ENCODE peak calls at places on chromosome 18, in five cellular contexts. M, R, C, N and S are unnamed samples. For H3K4me1, the result is how much of the 10 kb centered on the place peaks cover.

GRCh38 chr18:40955351-40955750 is 999.7 kb upstream of the PIK3C3 start:
- DNase-seq in M (no peak), R (no peak), C (no peak), N (no peak), S (no peak)

GRCh38 chr18:74196220-74197119 is 48.1 kb downstream of the TIMM21 start:
- DNase-seq in M (peak), R (peak), C (peak), N (no peak), S (peak)

GRCh38 chr18:56036673-56037072 is 448.7 kb upstream of the TCF4 start:
- DNase-seq in M (no peak), R (no peak), C (no peak), N (no peak), S (no peak)

GRCh38 chr18:23994361-23994902 is 20.1 kb upstream of the TTC39C start:
- DNase-seq in M (peak), R (peak), C (peak), N (no peak), S (peak)

GRCh38 chr18:12085786-12086185 is 7.9 kb upstream of the ANKRD62 start:
- DNase-seq in M (no peak), R (no peak), C (no peak), N (no peak), S (no peak)

GRCh38 chr18:22564036-22564435 is 146.3 kb upstream of the CTAGE1 start:
- DNase-seq in M (no peak), R (no peak), C (no peak), N (no peak), S (no peak)

GRCh38 chr18:33107511-33107910 is 333.0 kb downstream of the CCDC178 start:
- DNase-seq in M (no peak), R (no peak), C (no peak), N (no peak), S (no peak)

GRCh38 chr18:77087391-77088141 is 45.0 kb downstream of the MBP start:
- DNase-seq in M (no peak), R (peak), C (no peak), N (no peak), S (peak)

GRCh38 chr18:79380816-79381806 is 14.6 kb upstream of the NFATC1 start:
- DNase-seq in M (peak), R (peak), C (peak), N (no peak), S (peak)

GRCh38 chr18:58908006-58908405 is 43.3 kb downstream of the ZNF532 start:
- DNase-seq in M (no peak), R (no peak), C (no peak), N (no peak), S (no peak)

GRCh38 chr18:24031916-24032315 is 17.4 kb downstream of the TTC39C start:
- DNase-seq in M (no peak), R (no peak), C (no peak), N (no peak), S (no peak)

GRCh38 chr18:76466410-76466991 is 28.5 kb downstream of the ZNF516 start:
- DNase-seq in M (no peak), R (no peak), C (no peak), N (no peak), S (no peak)

GRCh38 chr18:13332874-13333273 is 114.3 kb downstream of the LDLRAD4 start:
- DNase-seq in M (no peak), R (no peak), C (no peak), N (no peak), S (no peak)

GRCh38 chr18:12086249-12086648 is 7.4 kb upstream of the ANKRD62 start:
- DNase-seq in M (no peak), R (no peak), C (no peak), N (no peak), S (peak)

GRCh38 chr18:35635171-35635570 is 53.6 kb downstream of the GALNT1 start:
- DNase-seq in M (peak), R (no peak), C (no peak), N (no peak), S (no peak)

GRCh38 chr18:76699923-76700322 is 122.4 kb upstream of the ZNF236 start:
- DNase-seq in M (no peak), R (no peak), C (no peak), N (no peak), S (no peak)

GRCh38 chr18:63859781-63860535 is 27.5 kb upstream of the SERPINB2 start:
- DNase-seq in M (no peak), R (no peak), C (no peak), N (no peak), S (no peak)

GRCh38 chr18:11368020-11368419 is 218.7 kb upstream of the PIEZO2 start:
- DNase-seq in M (peak), R (no peak), C (no peak), N (no peak), S (no peak)

GRCh38 chr18:45687617-45688016 is 36.4 kb upstream of the SLC14A1 start:
- DNase-seq in M (no peak), R (no peak), C (peak), N (no peak), S (no peak)

GRCh38 chr18:45688834-45689233 is 35.1 kb upstream of the SLC14A1 start:
- DNase-seq in M (no peak), R (no peak), C (peak), N (no peak), S (no peak)

GRCh38 chr18:45689386-45689785 is 34.6 kb upstream of the SLC14A1 start:
- DNase-seq in M (no peak), R (no peak), C (no peak), N (no peak), S (no peak)

GRCh38 chr18:45686892-45687611 is 36.9 kb upstream of the SLC14A1 start:
- DNase-seq in M (no peak), R (no peak), C (peak), N (no peak), S (no peak)

DNA sequence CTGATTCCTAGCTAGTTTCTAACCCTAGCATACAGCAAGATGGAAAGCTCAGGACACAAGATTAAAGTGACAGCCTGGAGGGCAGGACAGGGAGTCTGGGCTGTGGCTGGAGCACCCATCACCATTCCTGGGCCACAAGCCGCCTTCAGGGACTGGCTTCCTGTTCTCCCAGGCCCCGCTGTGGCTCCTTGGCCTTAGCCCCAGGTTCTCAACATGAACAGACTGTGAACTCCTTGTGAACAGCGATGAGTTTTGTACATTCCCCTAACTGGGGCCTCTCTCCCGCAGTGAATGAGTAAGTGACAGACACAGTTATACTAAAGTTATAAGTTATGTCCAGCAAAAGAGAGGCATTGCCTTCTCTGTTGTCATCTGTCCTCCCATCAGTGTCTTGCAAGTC is 35.9 kb upstream of the SLC14A1 start:
- DNase-seq in M (no peak), R (no peak), C (no peak), N (no peak), S (no peak)
- H3K4me1 ChIP-seq in M (under half), R (under half), C (half or more), N (under half), S (under half)

GRCh38 chr18:1013951-1014350 is 109.3 kb downstream of the ADCYAP1 start:
- DNase-seq in M (no peak), R (no peak), C (no peak), N (no peak), S (no peak)
- H3K4me1 ChIP-seq in M (under half), R (half or more), C (under half), N (half or more), S (under half)

DNA sequence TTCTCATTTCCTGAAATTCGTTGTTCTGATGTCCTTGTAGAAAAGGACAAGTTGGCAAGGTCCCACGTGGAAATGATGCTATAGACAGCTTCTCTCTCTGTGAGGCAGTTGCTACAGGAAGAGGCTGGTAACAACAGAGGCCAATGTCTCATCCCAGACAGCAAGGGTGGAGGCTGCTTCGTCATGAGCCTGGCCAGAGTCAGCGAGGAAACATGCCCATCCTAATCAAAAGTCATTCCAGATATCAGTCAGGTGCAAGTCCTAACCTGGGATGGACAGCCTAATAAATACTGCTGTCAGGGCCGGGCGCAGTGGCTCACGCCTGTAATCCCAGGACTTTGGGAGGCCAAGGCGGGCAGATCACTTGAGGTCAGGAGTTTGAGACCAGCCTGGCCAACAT is 6.4 kb upstream of the SMAD7 start:
- DNase-seq in M (no peak), R (no peak), C (no peak), N (no peak), S (no peak)
- H3K4me1 ChIP-seq in M (half or more), R (under half), C (under half), N (half or more), S (half or more)

GRCh38 chr18:44714376-44714775 is 33.7 kb downstream of the SETBP1 start:
- DNase-seq in M (no peak), R (no peak), C (no peak), N (no peak), S (no peak)
- H3K4me1 ChIP-seq in M (half or more), R (under half), C (under half), N (under half), S (under half)